ENCODE peak calls at places on chromosomes 4 and X, in nine cellular contexts. C, U, S, N, L, V, A, Y and B are unnamed samples.

GRCh38 chr4:16750216-16750615 is 148.2 kb downstream of the LDB2 start:
- DNase-seq in V (no peak), L (no peak), S (no peak), N (no peak), C (no peak), A (no peak), Y (no peak), U (no peak), B (no peak)

GRCh38 chr4:73661646-73662119 is 41.4 kb upstream of the RASSF6 start:
- DNase-seq in Y (no peak), V (no peak), L (peak; percentile 32), S (no peak), A (no peak), N (peak; percentile 13), U (peak; percentile 99), C (no peak), B (no peak)

GRCh38 chrX:97159916-97160800 is 276.4 kb downstream of the RPA4 start:
- DNase-seq in C (no peak), U (no peak), A (peak; percentile 19), V (no peak), Y (no peak), L (no peak), S (no peak), N (peak; percentile 67), B (no peak)

GRCh38 chrX:129525162-129525561 is 1.9 kb upstream of the SMARCA1 start:
- DNase-seq in N (peak; percentile 51), C (no peak), A (no peak), L (no peak), V (no peak), Y (peak; percentile 9), U (no peak), S (no peak), B (peak; percentile 70)

GRCh38 chr4:152109585-152110509 is 349.0 kb upstream of the GATB start:
- DNase-seq in A (no peak), N (no peak), Y (no peak), U (no peak), L (no peak), S (no peak), V (no peak), C (no peak), B (no peak)

GRCh38 chr4:186765673-186766546 is 42.3 kb upstream of the FAT1 start:
- DNase-seq in N (peak; percentile 35), A (no peak), Y (peak; percentile 20), L (no peak), U (no peak), V (no peak), S (no peak), C (no peak), B (no peak)

GRCh38 chr4:6509587-6509986 is 37.2 kb upstream of the PPP2R2C start:
- DNase-seq in U (no peak), L (no peak), N (peak; percentile 22), Y (no peak), S (no peak), C (no peak), V (no peak), A (no peak), B (no peak)

GRCh38 chr4:52837716-52838558 is 24.2 kb upstream of the RASL11B start:
- DNase-seq in S (no peak), N (no peak), V (no peak), U (peak; percentile 82), L (no peak), A (no peak), C (no peak), Y (peak; percentile 38), B (no peak)

GRCh38 chrX:43559643-43560042 is 96.5 kb upstream of the MAOA start:
- DNase-seq in U (peak; percentile 22), Y (peak; percentile 52), V (peak; percentile 29), C (no peak), N (peak; percentile 41), L (peak; percentile 11), S (peak; percentile 39), A (peak; percentile 66), B (peak; percentile 26)

GRCh38 chr4:89898304-89898716 is 3.7 kb downstream of the MMRN1 start:
- DNase-seq in N (no peak), L (no peak), S (no peak), C (no peak), Y (peak; percentile 18), A (peak; percentile 15), V (peak; percentile 28), U (no peak), B (peak; percentile 92)

GRCh38 chr4:156970501-156971167 is 965 bp downstream of the PDGFC start:
- DNase-seq in S (peak; percentile 68), A (no peak), V (no peak), C (peak; percentile 64), Y (peak; percentile 70), L (no peak), U (no peak), N (peak; percentile 53), B (no peak)

GRCh38 chrX:45710081-45710801 is 509.6 kb upstream of the DIPK2B start:
- DNase-seq in Y (no peak), A (peak; percentile 38), U (peak; percentile 79), V (peak; percentile 81), C (no peak), L (no peak), S (peak; percentile 2), N (peak; percentile 25), B (no peak)

GRCh38 chrX:10615931-10616780 is 4.2 kb downstream of the MID1 start:
- DNase-seq in S (peak; percentile 67), A (peak; percentile 27), N (peak; percentile 73), L (peak; percentile 44), V (peak; percentile 35), U (peak; percentile 40), Y (peak; percentile 49), C (peak; percentile 11), B (no peak)

GRCh38 chrX:22686138-22686541 is 313.6 kb upstream of the DDX53 start:
- DNase-seq in N (no peak), S (peak; percentile 35), L (no peak), U (peak; percentile 56), V (no peak), Y (peak; percentile 6), A (no peak), C (peak; percentile 13), B (no peak)

GRCh38 chr4:159046683-159047082 is 56.2 kb upstream of the RAPGEF2 start:
- DNase-seq in V (no peak), N (no peak), L (peak; percentile 20), Y (no peak), U (no peak), A (no peak), C (no peak), S (no peak), B (no peak)

GRCh38 chr4:181728567-181728966 is 514.6 kb upstream of the TENM3 start:
- DNase-seq in V (no peak), S (no peak), A (no peak), L (no peak), Y (no peak), C (no peak), U (no peak), N (no peak), B (no peak)

GRCh38 chr4:88283661-88284377 is 542 bp downstream of the PPM1K start:
- DNase-seq in S (peak; percentile 77), L (peak; percentile 61), V (peak; percentile 84), N (peak; percentile 33), C (peak; percentile 72), A (peak; percentile 78), U (peak; percentile 59), Y (peak; percentile 77), B (no peak)

GRCh38 chrX:115559672-115560071 is 1.3 kb upstream of the PLS3 start:
- DNase-seq in C (no peak), Y (peak; percentile 7), L (no peak), S (no peak), V (no peak), N (peak; percentile 82), A (no peak), U (no peak), B (no peak)

GRCh38 chr4:107826427-107826980 is 1.8 kb downstream of the SGMS2 start:
- DNase-seq in U (no peak), N (no peak), L (no peak), V (no peak), A (no peak), C (no peak), S (no peak), Y (no peak), B (no peak)
- H3K4me3 ChIP-seq in U (no peak overlapping the region), N (peak overlapping the region; percentile 91), L (no peak overlapping the region), V (no peak overlapping the region), A (no peak overlapping the region), C (peak overlapping the region; percentile 84), S (peak overlapping the region; percentile 79), Y (no peak overlapping the region), B (no peak overlapping the region)

GRCh38 chrX:137548261-137548660 is 17.7 kb upstream of the ZIC3 start:
- DNase-seq in L (no peak), U (no peak), A (no peak), S (no peak), Y (no peak), C (no peak), N (no peak), V (no peak), B (no peak)
- H3K4me3 ChIP-seq in L (no peak overlapping the region), U (no peak overlapping the region), A (no peak overlapping the region), S (no peak overlapping the region), Y (no peak overlapping the region), C (no peak overlapping the region), N (no peak overlapping the region), V (no peak overlapping the region), B (no peak overlapping the region)

GRCh38 chr4:113976937-113977855 is 2.3 kb downstream of the ARSJ start:
- DNase-seq in L (no peak), V (no peak), S (no peak), A (no peak), N (no peak), C (no peak), U (no peak), Y (no peak), B (no peak)
- H3K4me3 ChIP-seq in L (no peak overlapping the region), V (no peak overlapping the region), S (peak overlapping the region; percentile 73), A (no peak overlapping the region), N (peak overlapping the region; percentile 59), C (peak overlapping the region; percentile 72), U (peak overlapping the region; percentile 72), Y (no peak overlapping the region), B (no peak overlapping the region)

GRCh38 chrX:132490086-132490419 is 1.2 kb upstream of the MBNL3 start:
- DNase-seq in C (no peak), L (no peak), S (no peak), V (no peak), U (no peak), A (no peak), Y (no peak), N (no peak), B (no peak)

GRCh38 chrX:132488819-132489255 is at the start of gene MBNL3:
- DNase-seq in V (peak; percentile 82), U (no peak), A (peak; percentile 76), N (peak; percentile 20), Y (peak; percentile 67), L (no peak), S (peak; percentile 52), C (peak; percentile 40), B (no peak)

GRCh38 chrX:132493095-132493494 is 4.3 kb upstream of the MBNL3 start:
- DNase-seq in S (no peak), N (no peak), L (no peak), U (no peak), A (no peak), V (no peak), Y (no peak), C (no peak), B (no peak)

GRCh38 chrX:132489256-132490085 is 633 bp upstream of the MBNL3 start:
- DNase-seq in S (peak; percentile 69), Y (peak; percentile 78), U (no peak), L (no peak), N (peak; percentile 1), C (peak; percentile 66), V (peak; percentile 78), A (peak; percentile 58), B (no peak)

DNA sequence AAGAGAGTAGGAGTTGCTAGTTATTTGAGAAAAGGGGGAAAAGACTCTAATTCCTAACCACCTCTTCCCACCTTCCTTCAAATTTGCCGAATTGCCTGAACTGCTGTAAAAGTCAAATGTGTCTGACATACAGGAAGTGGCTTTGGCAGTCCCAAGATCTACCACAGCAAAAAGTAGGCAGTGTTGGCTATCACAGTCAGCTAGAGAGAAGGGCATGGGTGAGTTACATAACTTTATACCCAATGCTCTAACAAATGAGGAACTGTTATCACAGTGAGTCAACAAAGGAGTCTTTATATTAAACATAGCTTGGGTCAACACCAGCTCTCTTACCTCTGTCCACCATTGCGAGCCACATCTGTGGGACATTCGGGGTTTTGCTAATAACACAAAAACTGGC is 2.4 kb upstream of the MBNL3 start:
- DNase-seq in L (no peak), C (no peak), U (no peak), S (no peak), V (peak; percentile 68), A (peak; percentile 56), Y (peak; percentile 61), N (peak; percentile 6), B (peak; percentile 46)
- H3K4me3 ChIP-seq in L (no peak overlapping the region), C (no peak overlapping the region), U (no peak overlapping the region), S (no peak overlapping the region), V (peak overlapping the region; percentile 77), A (peak overlapping the region; percentile 73), Y (no peak overlapping the region), N (no peak overlapping the region), B (no peak overlapping the region)